ENCODE peak calls at places on chromosomes 6 and 20, in nine cellular contexts. W, B, T, Z, V, S, L, J and E are unnamed samples.
A peak's percentile ranks its signal among the peaks of the same experiment; 100 is the strongest.

GRCh38 chr6:155310596-155310995 is 3.7 kb downstream of the TFB1M start:
- DNase-seq in W (no peak), B (no peak), T (no peak), Z (peak; percentile 71), V (peak; percentile 26), S (no peak), L (no peak), J (no peak), E (no peak)

GRCh38 chr20:35830264-35830663 is 58.4 kb downstream of the PHF20 start:
- DNase-seq in W (no peak), B (no peak), T (no peak), Z (no peak), V (no peak), S (no peak), L (no peak), J (no peak), E (no peak)

GRCh38 chr20:9054176-9054575 is 14.7 kb upstream of the PLCB4 start:
- DNase-seq in W (no peak), B (no peak), T (no peak), Z (peak; percentile 86), V (no peak), S (no peak), L (no peak), J (no peak), E (no peak)

GRCh38 chr20:11108102-11108842 is 434.5 kb upstream of the JAG1 start:
- DNase-seq in W (no peak), B (no peak), T (no peak), Z (no peak), V (no peak), S (no peak), L (no peak), J (no peak), E (no peak)

GRCh38 chr6:109736273-109737031 is 45.4 kb downstream of the FIG4 start:
- DNase-seq in W (no peak), B (no peak), T (no peak), Z (no peak), V (no peak), S (no peak), L (no peak), J (no peak), E (no peak)

GRCh38 chr6:112923940-112924587 is 576.9 kb downstream of the RFPL4B start:
- DNase-seq in W (no peak), B (no peak), T (no peak), Z (no peak), V (no peak), S (no peak), L (no peak), J (no peak), E (no peak)

GRCh38 chr6:89197141-89197540 is 20.0 kb downstream of the GABRR1 start:
- DNase-seq in W (no peak), B (no peak), T (no peak), Z (no peak), V (no peak), S (no peak), L (no peak), J (no peak), E (no peak)

GRCh38 chr6:33317418-33317667 is 201 bp downstream of the ZBTB22 start:
- DNase-seq in W (no peak), B (peak; percentile 79), T (no peak), Z (no peak), V (no peak), S (no peak), L (no peak), J (no peak), E (no peak)

GRCh38 chr20:51667002-51667408 is 101.2 kb downstream of the ATP9A start:
- DNase-seq in W (peak; percentile 30), B (no peak), T (no peak), Z (no peak), V (no peak), S (no peak), L (no peak), J (no peak), E (no peak)

GRCh38 chr6:67663105-67663895 is 971.8 kb upstream of the ADGRB3 start:
- DNase-seq in W (no peak), B (no peak), T (no peak), Z (no peak), V (no peak), S (no peak), L (no peak), J (no peak), E (no peak)

GRCh38 chr6:106630366-106630765 is 988 bp downstream of the QRSL1 start:
- DNase-seq in W (no peak), B (no peak), T (no peak), Z (no peak), V (no peak), S (no peak), L (no peak), J (no peak), E (no peak)

GRCh38 chr6:55955684-55956083 is 80.3 kb upstream of the BMP5 start:
- DNase-seq in W (no peak), B (no peak), T (no peak), Z (no peak), V (no peak), S (no peak), L (no peak), J (no peak), E (no peak)

GRCh38 chr6:135187372-135187771 is 6.3 kb downstream of the MYB start:
- DNase-seq in W (no peak), B (no peak), T (no peak), Z (no peak), V (no peak), S (no peak), L (no peak), J (no peak), E (no peak)

GRCh38 chr6:162726997-162727346 is 594 bp downstream of the PRKN start:
- DNase-seq in W (no peak), B (no peak), T (no peak), Z (no peak), V (peak; percentile 1), S (no peak), L (no peak), J (peak; percentile 28), E (no peak)

GRCh38 chr6:38095054-38095453 is 275.5 kb downstream of the ZFAND3 start:
- DNase-seq in W (no peak), B (no peak), T (no peak), Z (peak; percentile 44), V (no peak), S (peak; percentile 14), L (no peak), J (no peak), E (no peak)

GRCh38 chr6:15843226-15843625 is 180.4 kb upstream of the DTNBP1 start:
- DNase-seq in W (no peak), B (no peak), T (no peak), Z (no peak), V (no peak), S (no peak), L (no peak), J (no peak), E (no peak)

GRCh38 chr6:121691126-121691540 is 255.7 kb downstream of the GJA1 start:
- DNase-seq in W (no peak), B (no peak), T (no peak), Z (peak; percentile 62), V (peak; percentile 77), S (no peak), L (no peak), J (no peak), E (no peak)

GRCh38 chr6:161261325-161261724 is 12.5 kb downstream of the AGPAT4 start:
- DNase-seq in W (no peak), B (no peak), T (no peak), Z (no peak), V (peak; percentile 59), S (no peak), L (no peak), J (no peak), E (no peak)

GRCh38 chr20:51565741-51566140 is 23.2 kb upstream of the NFATC2 start:
- DNase-seq in W (no peak), B (no peak), T (no peak), Z (peak; percentile 64), V (peak; percentile 75), S (no peak), L (no peak), J (no peak), E (no peak)

GRCh38 chr20:51008718-51009117 is 14.2 kb downstream of the KCNG1 start:
- DNase-seq in W (no peak), B (no peak), T (no peak), Z (no peak), V (no peak), S (no peak), L (no peak), J (no peak), E (no peak)

GRCh38 chr6:9116026-9116425 is 680.7 kb upstream of the SLC35B3 start:
- DNase-seq in W (no peak), B (no peak), T (no peak), Z (peak; percentile 69), V (peak; percentile 55), S (peak; percentile 12), L (no peak), J (no peak), E (no peak)

GRCh38 chr6:131060311-131060710 is 2.7 kb downstream of the EPB41L2 start:
- DNase-seq in W (no peak), B (no peak), T (no peak), Z (peak; percentile 26), V (no peak), S (no peak), L (no peak), J (no peak), E (no peak)

GRCh38 chr6:1729752-1730140 is 120.0 kb downstream of the FOXC1 start:
- DNase-seq in W (no peak), B (no peak), T (no peak), Z (no peak), V (no peak), S (no peak), L (no peak), J (no peak), E (no peak)

GRCh38 chr20:47502271-47502730 is 614 bp downstream of the NCOA3 start:
- DNase-seq in W (no peak), B (no peak), T (no peak), Z (no peak), V (peak; percentile 13), S (no peak), L (no peak), J (no peak), E (no peak)

GRCh38 chr6:112335736-112336135 is 11.4 kb upstream of the RFPL4B start:
- DNase-seq in W (no peak), B (no peak), T (no peak), Z (no peak), V (no peak), S (no peak), L (no peak), J (no peak), E (no peak)

GRCh38 chr6:15184441-15184861 is 61.4 kb upstream of the JARID2 start:
- DNase-seq in W (no peak), B (no peak), T (peak; percentile 23), Z (no peak), V (no peak), S (no peak), L (no peak), J (no peak), E (no peak)

GRCh38 chr6:106612956-106613516 is 16.3 kb downstream of the RTN4IP1 start:
- DNase-seq in W (no peak), B (no peak), T (no peak), Z (no peak), V (no peak), S (no peak), L (no peak), J (no peak), E (no peak)

GRCh38 chr6:6785163-6785521 is 196.6 kb downstream of the LY86 start:
- DNase-seq in W (no peak), B (no peak), T (no peak), Z (no peak), V (no peak), S (no peak), L (no peak), J (no peak), E (no peak)

GRCh38 chr20:23995905-23996666 is 7.5 kb upstream of the GGTLC1 start:
- DNase-seq in W (no peak), B (peak; percentile 25), T (no peak), Z (no peak), V (peak; percentile 51), S (no peak), L (no peak), J (peak; percentile 5), E (no peak)

GRCh38 chr6:6696867-6697531 is 108.5 kb downstream of the LY86 start:
- DNase-seq in W (peak; percentile 73), B (peak; percentile 43), T (no peak), Z (peak; percentile 18), V (peak; percentile 32), S (no peak), L (no peak), J (peak; percentile 30), E (peak; percentile 86)

GRCh38 chr6:131061041-131061770 is 1.8 kb downstream of the EPB41L2 start:
- DNase-seq in W (no peak), B (no peak), T (no peak), Z (no peak), V (no peak), S (no peak), L (no peak), J (no peak), E (no peak)